ENCODE peak calls at places on chromosome X, in four cellular contexts. W is H4; P is HCT116; N is stimulated activated CD4-positive, alpha-beta T cell treated with anti-CD3 and anti-CD28 coated beads, Interleukin-2, amount 100 ng/mL, for 48 hours. A is an unnamed sample.

GRCh38 chrX:150450519-150451177 is 87.5 kb downstream of the MAMLD1 start:
- DNase-seq in P (no peak), N (no peak), W (no peak), A (peak)

GRCh38 chrX:129875669-129876068 is 30.3 kb upstream of the UTP14A start:
- DNase-seq in P (no peak), N (no peak), W (peak), A (peak)

GRCh38 chrX:40155617-40156471 is 58.1 kb upstream of the BCOR start:
- DNase-seq in N (no peak), W (no peak), P (no peak), A (no peak)

GRCh38 chrX:122906726-122907125 is 277.4 kb upstream of the GRIA3 start:
- DNase-seq in W (no peak), N (no peak), P (no peak), A (no peak)

GRCh38 chrX:13469963-13470679 is 99.3 kb upstream of the EGFL6 start:
- DNase-seq in P (no peak), W (no peak), N (no peak), A (peak)

GRCh38 chrX:124993735-124994134 is 325.9 kb upstream of the TEX13C start:
- DNase-seq in P (no peak), N (no peak), W (no peak), A (no peak)

GRCh38 chrX:130895299-130895698 is 7.7 kb downstream of the ENOX2 start:
- DNase-seq in P (no peak), N (no peak), W (no peak), A (no peak)

GRCh38 chrX:119605398-119605738 is 856 bp downstream of the NKRF start:
- DNase-seq in W (no peak), N (no peak), P (no peak), A (peak)

A was measured in bronchial epithelial cell.